ENCODE peak calls at places on chromosomes 7 and 10, in ten cellular contexts. F is GM23338, Y is PC-3, P is HCT116, B is OCI-LY7, L is hepatocyte, M is MM.1S, H is PC-9, O is SK-N-SH, T is GM23248. W is an unnamed sample. For H3K9me2, the result is how much of the 10 kb centered on the place peaks cover.

GRCh38 chr10:132554053-132554990 is 16.7 kb downstream of the INPP5A start:
- DNase-seq in F (no peak), Y (no peak), P (no peak), B (no peak), L (no peak), M (no peak), H (no peak), O (no peak), T (no peak), W (no peak)

GRCh38 chr10:3782099-3782455 is 2.9 kb downstream of the KLF6 start:
- DNase-seq in F (no peak), Y (no peak), P (no peak), B (no peak), L (no peak), M (no peak), H (no peak), O (no peak), T (peak), W (no peak)

GRCh38 chr7:24199978-24200377 is 84.0 kb upstream of the NPY start:
- DNase-seq in F (no peak), Y (no peak), P (no peak), B (no peak), L (peak), M (no peak), H (no peak), O (peak), T (no peak), W (no peak)

GRCh38 chr10:113183543-113183942 is 233.5 kb downstream of the TCF7L2 start:
- DNase-seq in F (no peak), Y (no peak), P (no peak), B (no peak), L (no peak), M (no peak), H (no peak), O (no peak), T (no peak), W (no peak)

GRCh38 chr7:128923411-128923800 is 12.9 kb upstream of the KCP start:
- DNase-seq in F (no peak), Y (no peak), P (no peak), B (no peak), L (no peak), M (no peak), H (no peak), O (no peak), T (no peak), W (no peak)

GRCh38 chr7:42274052-42274451 is 37.0 kb upstream of the GLI3 start:
- DNase-seq in F (no peak), Y (peak), P (no peak), B (no peak), L (no peak), M (no peak), H (no peak), O (no peak), T (peak), W (no peak)

GRCh38 chr10:92219516-92219915 is 71.4 kb downstream of the CPEB3 start:
- DNase-seq in F (no peak), Y (peak), P (no peak), B (no peak), L (no peak), M (no peak), H (no peak), O (no peak), T (no peak), W (no peak)

GRCh38 chr10:48907730-48908129 is 31.9 kb downstream of the LRRC18 start:
- DNase-seq in F (no peak), Y (no peak), P (no peak), B (no peak), L (no peak), M (no peak), H (no peak), O (no peak), T (no peak), W (no peak)

GRCh38 chr10:3747248-3747960 is 37.6 kb downstream of the KLF6 start:
- DNase-seq in F (no peak), Y (no peak), P (no peak), B (no peak), L (no peak), M (no peak), H (no peak), O (no peak), T (no peak), W (no peak)

GRCh38 chr7:101172005-101172853 is 6.9 kb upstream of the VGF start:
- DNase-seq in F (peak), Y (no peak), P (no peak), B (peak), L (no peak), M (peak), H (no peak), O (peak), T (no peak), W (no peak)

GRCh38 chr7:101174322-101174854 is 5.7 kb downstream of the NAT16 start:
- DNase-seq in F (peak), Y (no peak), P (no peak), B (no peak), L (no peak), M (no peak), H (no peak), O (peak), T (no peak), W (no peak)

GRCh38 chr7:101175664-101176063 is 4.4 kb downstream of the NAT16 start:
- DNase-seq in F (no peak), Y (no peak), P (no peak), B (no peak), L (no peak), M (no peak), H (no peak), O (no peak), T (no peak), W (no peak)

GRCh38 chr7:101172854-101173751 is 7.0 kb downstream of the NAT16 start:
- DNase-seq in F (peak), Y (peak), P (no peak), B (no peak), L (peak), M (no peak), H (peak), O (peak), T (peak), W (no peak)

DNA sequence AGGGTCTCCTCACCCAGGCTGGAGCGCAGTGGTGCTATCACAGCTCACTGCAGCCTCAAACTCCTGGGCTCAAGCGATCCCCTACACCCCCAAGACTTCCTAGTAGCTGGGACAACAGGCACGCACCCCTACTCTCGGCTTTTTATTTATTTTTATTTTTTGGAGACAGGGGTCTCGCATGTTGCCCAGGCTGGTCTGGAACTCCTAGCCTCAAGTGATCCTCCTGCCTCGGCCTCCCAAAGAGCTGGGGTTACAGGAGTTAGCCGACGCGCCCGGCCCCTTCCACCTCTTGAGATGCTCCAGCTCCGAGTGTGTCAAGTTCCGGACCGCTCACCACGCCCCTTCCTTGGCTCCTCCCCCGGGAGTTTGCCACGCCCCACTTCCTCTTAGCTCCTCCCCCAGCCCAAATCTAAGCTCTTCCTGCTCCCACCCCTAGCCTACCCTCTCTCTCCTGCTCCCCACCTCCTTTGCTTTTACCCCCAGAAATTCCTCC is 6.3 kb downstream of the NAT16 start:
- DNase-seq in F (peak), Y (peak), P (peak), B (peak), L (no peak), M (peak), H (peak), O (peak), T (peak), W (peak)
- H3K9me2 ChIP-seq in F (under half), Y (under half), P (under half), B (under half), L (under half), M (under half), H (under half), O (under half), T (under half), W (under half)

GRCh38 chr7:94823952-94824351 is 83.4 kb upstream of the PPP1R9A start:
- DNase-seq in F (no peak), Y (peak), P (peak), B (no peak), L (peak), M (no peak), H (peak), O (no peak), T (peak), W (no peak)
- H3K9me2 ChIP-seq in F (under half), Y (under half), P (under half), B (under half), L (under half), M (under half), H (under half), O (under half), T (under half), W (under half)

DNA sequence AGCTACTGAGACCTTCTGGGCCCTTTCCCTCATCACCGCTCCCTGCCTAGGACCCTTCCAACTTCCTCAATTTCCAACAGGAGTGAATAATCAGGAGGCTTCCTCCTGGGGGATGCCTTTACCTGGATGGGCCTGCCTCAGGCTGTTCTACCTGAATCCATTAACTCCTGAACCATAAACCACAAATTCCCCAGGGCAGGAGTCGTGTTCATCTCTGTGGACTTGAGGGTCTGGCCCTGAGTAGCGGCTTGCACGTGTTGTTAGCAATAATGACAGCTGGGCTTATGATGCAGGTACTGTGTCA is 105.1 kb upstream of the GPR26 start:
- DNase-seq in F (no peak), Y (no peak), P (no peak), B (no peak), L (no peak), M (no peak), H (no peak), O (no peak), T (no peak), W (no peak)
- H3K9me2 ChIP-seq in F (under half), Y (under half), P (under half), B (under half), L (under half), M (under half), H (under half), O (under half), T (under half), W (under half)

DNA sequence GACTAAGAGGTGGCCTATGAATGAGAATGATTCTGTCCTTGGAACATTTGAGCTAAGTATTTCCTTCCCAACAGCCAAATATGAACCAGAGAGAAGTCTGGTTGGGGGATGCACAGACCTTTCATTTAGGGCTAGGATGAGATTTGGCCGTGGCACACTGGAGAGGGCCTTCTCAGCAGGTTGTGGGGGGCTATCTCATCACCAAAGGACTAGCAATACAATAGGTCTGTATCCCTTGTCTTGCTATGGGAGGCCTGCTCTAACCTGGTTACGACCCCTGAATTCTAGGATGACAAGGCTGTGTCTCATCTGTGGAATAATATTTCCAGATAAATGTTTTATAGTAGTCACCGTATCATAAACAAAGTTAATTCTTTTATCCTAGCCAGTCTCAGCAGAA is 133.0 kb downstream of the CHRM2 start:
- DNase-seq in F (no peak), Y (no peak), P (no peak), B (no peak), L (no peak), M (no peak), H (no peak), O (no peak), T (no peak), W (no peak)
- H3K9me2 ChIP-seq in F (under half), Y (under half), P (under half), B (under half), L (under half), M (under half), H (under half), O (under half), T (under half), W (under half)